ENCODE peak calls at places on chromosomes 1 and 21, in nine cellular contexts. F is A549, M is ovary, Y is transverse colon, X is H1, P is K562, E is esophagus muscularis mucosa, T is stomach, G is tibial nerve. Z is an unnamed sample. For H3K4me1, the result is how much of the 10 kb centered on the place peaks cover.

GRCh38 chr21:26470361-26471115 is 102.5 kb downstream of the CYYR1 start:
- DNase-seq in F (no peak), M (no peak), Y (no peak), X (no peak), P (no peak), E (no peak), T (no peak), G (no peak), Z (no peak)

GRCh38 chr1:87592156-87592555 is 263.5 kb downstream of the LMO4 start:
- DNase-seq in F (no peak), M (no peak), Y (no peak), X (no peak), P (no peak), E (no peak), T (no peak), G (no peak), Z (no peak)

GRCh38 chr1:44929556-44929955 is 56.8 kb downstream of the EIF2B3 start:
- DNase-seq in F (no peak), M (no peak), Y (no peak), X (no peak), P (no peak), E (no peak), T (no peak), G (no peak), Z (no peak)

GRCh38 chr1:173427146-173428054 is 49.7 kb upstream of the PRDX6 start:
- DNase-seq in F (no peak), M (no peak), Y (no peak), X (peak), P (no peak), E (no peak), T (no peak), G (no peak), Z (no peak)

GRCh38 chr1:67688526-67689219 is 3.7 kb downstream of the GADD45A start:
- DNase-seq in F (no peak), M (no peak), Y (no peak), X (no peak), P (peak), E (no peak), T (no peak), G (no peak), Z (no peak)

GRCh38 chr1:226939439-226940028 is 560 bp upstream of the COQ8A start:
- DNase-seq in F (no peak), M (peak), Y (peak), X (no peak), P (peak), E (peak), T (peak), G (peak), Z (no peak)

GRCh38 chr1:89719502-89720306 is 86.8 kb downstream of the LRRC8C start:
- DNase-seq in F (no peak), M (no peak), Y (no peak), X (no peak), P (no peak), E (no peak), T (no peak), G (no peak), Z (no peak)

GRCh38 chr1:87201768-87202167 is 126.9 kb upstream of the LMO4 start:
- DNase-seq in F (no peak), M (no peak), Y (no peak), X (no peak), P (no peak), E (peak), T (no peak), G (no peak), Z (no peak)

GRCh38 chr1:169109561-169110134 is 3.2 kb downstream of the ATP1B1 start:
- DNase-seq in F (peak), M (peak), Y (peak), X (no peak), P (no peak), E (no peak), T (peak), G (no peak), Z (no peak)

GRCh38 chr1:202567747-202568146 is 142.5 kb downstream of the SYT2 start:
- DNase-seq in F (no peak), M (no peak), Y (no peak), X (no peak), P (no peak), E (no peak), T (no peak), G (no peak), Z (no peak)

GRCh38 chr1:26163684-26164035 is 4.8 kb downstream of the FAM110D start:
- DNase-seq in F (no peak), M (no peak), Y (no peak), X (no peak), P (no peak), E (no peak), T (no peak), G (no peak), Z (no peak)

GRCh38 chr1:151327903-151328674 is 873 bp upstream of the PI4KB start:
- DNase-seq in F (peak), M (peak), Y (peak), X (peak), P (peak), E (no peak), T (no peak), G (no peak), Z (no peak)

GRCh38 chr21:35578831-35579470 is 481.4 kb downstream of the SETD4 start:
- DNase-seq in F (no peak), M (no peak), Y (no peak), X (no peak), P (no peak), E (no peak), T (no peak), G (no peak), Z (no peak)

DNA sequence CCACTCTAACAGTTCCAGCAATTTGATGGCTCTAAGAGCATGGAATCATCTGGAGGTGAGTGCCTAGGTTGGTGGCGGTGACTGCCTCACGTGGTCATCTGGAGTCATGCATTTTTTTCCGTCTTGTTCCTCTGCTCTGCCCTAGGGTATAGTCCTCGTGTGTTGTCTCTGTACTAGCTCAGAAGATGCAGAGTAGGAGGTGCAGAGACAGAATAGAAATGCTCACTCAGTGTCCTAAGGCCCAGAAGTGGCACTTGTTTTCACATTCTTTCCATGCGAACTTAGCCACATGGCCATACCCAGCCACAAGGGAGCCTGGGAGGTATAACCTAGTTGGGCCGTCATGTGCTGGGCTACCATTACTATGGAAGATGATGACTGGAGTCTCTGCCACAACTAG is 30.3 kb downstream of the DYRK1A start:
- DNase-seq in F (no peak), M (no peak), Y (no peak), X (no peak), P (no peak), E (no peak), T (no peak), G (no peak), Z (no peak)
- H3K4me1 ChIP-seq in F (under half), M (under half), Y (half or more), X (under half), P (under half), E (half or more), T (under half), G (under half), Z (half or more)

DNA sequence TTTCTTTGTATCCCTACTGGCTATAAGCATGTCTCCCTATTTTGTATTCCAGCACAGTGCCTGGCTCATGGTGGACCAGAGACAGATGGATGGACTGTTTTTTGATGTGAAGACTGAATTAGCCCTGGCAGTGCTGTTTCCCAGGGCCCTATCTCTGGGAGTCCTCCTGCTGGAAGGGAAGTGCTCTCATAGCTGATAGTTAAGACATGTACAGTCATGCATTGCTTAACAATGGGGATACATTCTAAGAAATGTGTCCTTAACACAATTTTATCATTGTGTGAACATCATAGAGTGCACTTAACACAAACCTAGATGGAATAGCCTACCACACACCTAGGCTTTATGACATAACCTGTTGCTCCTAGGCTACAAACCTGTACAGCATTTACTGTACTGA is 21.1 kb downstream of the TLCD4 start:
- DNase-seq in F (no peak), M (no peak), Y (no peak), X (no peak), P (no peak), E (no peak), T (no peak), G (no peak), Z (no peak)
- TF ChIP-seq CTCF in F (no peak), M (no peak), Y (no peak), X (no peak), P (no peak), E (no peak), T (no peak), G (no peak), Z (no peak)

GRCh38 chr1:96804649-96805048 is 83.1 kb downstream of the PTBP2 start:
- DNase-seq in F (no peak), M (no peak), Y (no peak), X (no peak), P (no peak), E (no peak), T (no peak), G (no peak), Z (no peak)
- TF ChIP-seq EP300 in F (no peak), M (no peak), Y (no peak), X (no peak), P (no peak), E (no peak), T (no peak), G (no peak), Z (no peak)

GRCh38 chr1:23698466-23698865 is 6.9 kb downstream of the RPL11 start:
- DNase-seq in F (no peak), M (no peak), Y (no peak), X (no peak), P (no peak), E (no peak), T (no peak), G (no peak), Z (no peak)

GRCh38 chr1:23696335-23696989 is 4.9 kb downstream of the RPL11 start:
- DNase-seq in F (no peak), M (no peak), Y (peak), X (no peak), P (peak), E (no peak), T (no peak), G (no peak), Z (no peak)

GRCh38 chr1:23694371-23694770 is 2.8 kb downstream of the RPL11 start:
- DNase-seq in F (no peak), M (no peak), Y (no peak), X (no peak), P (no peak), E (no peak), T (no peak), G (no peak), Z (no peak)

GRCh38 chr1:23693599-23693998 is 2.0 kb downstream of the RPL11 start:
- DNase-seq in F (no peak), M (no peak), Y (no peak), X (no peak), P (no peak), E (no peak), T (no peak), G (no peak), Z (no peak)

GRCh38 chr1:23695667-23696066 is 4.1 kb downstream of the RPL11 start:
- DNase-seq in F (no peak), M (no peak), Y (no peak), X (no peak), P (no peak), E (no peak), T (no peak), G (no peak), Z (no peak)
- H3K4me1 ChIP-seq in F (under half), M (under half), Y (under half), X (under half), P (under half), E (half or more), T (under half), G (under half), Z (half or more)

GRCh38 chr21:42539342-42539741 is 25.7 kb downstream of the SLC37A1 start:
- DNase-seq in F (no peak), M (no peak), Y (no peak), X (no peak), P (no peak), E (no peak), T (peak), G (no peak), Z (no peak)

GRCh38 chr21:42535602-42536171 is 22.0 kb downstream of the SLC37A1 start:
- DNase-seq in F (no peak), M (no peak), Y (peak), X (no peak), P (no peak), E (no peak), T (peak), G (no peak), Z (peak)

GRCh38 chr21:42536601-42537000 is 22.9 kb downstream of the SLC37A1 start:
- DNase-seq in F (no peak), M (no peak), Y (no peak), X (no peak), P (no peak), E (no peak), T (no peak), G (no peak), Z (peak)

GRCh38 chr21:42538479-42539275 is 25.0 kb downstream of the SLC37A1 start:
- DNase-seq in F (no peak), M (no peak), Y (no peak), X (no peak), P (no peak), E (no peak), T (no peak), G (no peak), Z (no peak)

DNA sequence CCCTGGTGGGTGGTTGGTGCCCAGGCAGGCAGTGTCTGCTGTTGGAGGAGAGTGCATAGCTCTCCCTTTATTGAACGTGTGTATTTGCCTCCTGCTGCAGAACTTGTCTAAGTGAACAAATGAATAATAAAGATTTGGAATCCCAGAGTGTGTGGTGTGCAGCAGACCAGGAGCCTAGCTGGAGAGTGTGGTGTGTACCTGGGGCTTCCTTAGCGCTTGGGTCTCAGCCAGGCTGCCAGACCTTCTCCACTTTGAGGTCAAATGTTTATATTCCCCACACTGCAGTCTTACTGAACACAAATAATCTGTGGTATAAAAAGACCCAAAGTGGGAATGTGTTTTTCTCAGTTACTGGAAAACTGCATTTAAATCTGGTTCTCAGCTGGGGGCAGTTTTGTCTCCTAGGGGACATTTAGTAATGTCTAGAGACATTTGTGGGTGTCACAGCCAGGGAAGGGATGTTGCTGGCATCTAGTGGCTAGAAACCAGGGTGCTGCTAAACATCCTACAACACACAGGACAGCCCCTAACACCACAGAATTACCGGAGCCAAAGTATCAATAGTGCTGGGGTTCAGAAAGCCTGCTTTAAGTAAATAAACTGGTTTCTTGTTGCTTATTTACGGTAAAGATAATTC is 23.6 kb downstream of the SLC37A1 start:
- DNase-seq in F (peak), M (no peak), Y (no peak), X (no peak), P (no peak), E (no peak), T (no peak), G (no peak), Z (no peak)
- TF ChIP-seq CTCF in F (peak), M (no peak), Y (no peak), X (peak), P (peak), E (no peak), T (no peak), G (no peak), Z (no peak)

GRCh38 chr1:33586111-33586510 is 113.7 kb downstream of the ZSCAN20 start:
- DNase-seq in F (peak), M (no peak), Y (no peak), X (no peak), P (no peak), E (no peak), T (no peak), G (no peak), Z (no peak)
- TF ChIP-seq EP300 in F (no peak), M (no peak), Y (no peak), X (no peak), P (no peak), E (no peak), T (no peak), G (no peak), Z (no peak)

GRCh38 chr1:93613895-93614294 is 67.7 kb downstream of the BCAR3 start:
- DNase-seq in F (no peak), M (peak), Y (no peak), X (no peak), P (no peak), E (no peak), T (peak), G (peak), Z (no peak)
- H3K4me1 ChIP-seq in F (half or more), M (under half), Y (half or more), X (under half), P (under half), E (half or more), T (half or more), G (under half), Z (under half)

GRCh38 chr1:154272999-154273563 is 652 bp downstream of the HAX1 start:
- DNase-seq in F (no peak), M (no peak), Y (no peak), X (no peak), P (no peak), E (no peak), T (no peak), G (no peak), Z (no peak)
- TF ChIP-seq CTCF in F (no peak), M (no peak), Y (no peak), X (no peak), P (no peak), E (no peak), T (no peak), G (no peak), Z (no peak)